ENCODE peak calls at places on chromosomes 4 and X, in six cellular contexts. O is GM10248; A is activated CD4-positive, alpha-beta T cell treated with anti-CD3 and anti-CD28 coated beads, Interleukin-2, amount 50 U/mL, for 1 hour; P is endodermal cell; J is RCC 7860; U is posterior cingulate gyrus. C is an unnamed sample.

GRCh38 chr4:1294424-1294823 is 4.7 kb downstream of the MAEA start:
- DNase-seq in O (no peak), A (no peak), P (peak), J (no peak), U (peak), C (no peak)

GRCh38 chr4:53622739-53623151 is 31.5 kb upstream of the LNX1 start:
- DNase-seq in O (no peak), A (no peak), P (no peak), J (no peak), U (no peak), C (peak)

GRCh38 chrX:46381630-46382029 is 163.6 kb downstream of the ZNF674 start:
- DNase-seq in O (no peak), A (peak), P (peak), J (no peak), U (no peak), C (peak)

GRCh38 chr4:19214591-19214990 is 1037.1 kb upstream of the SLIT2 start:
- DNase-seq in O (no peak), A (no peak), P (no peak), J (no peak), U (no peak), C (no peak)

GRCh38 chr4:148737071-148737470 is 294.9 kb upstream of the NR3C2 start:
- DNase-seq in O (no peak), A (no peak), P (no peak), J (no peak), U (no peak), C (no peak)

GRCh38 chr4:30386266-30386895 is 333.8 kb upstream of the PCDH7 start:
- DNase-seq in O (no peak), A (no peak), P (no peak), J (no peak), U (no peak), C (no peak)

GRCh38 chr4:42610941-42611340 is 46.0 kb downstream of the ATP8A1 start:
- DNase-seq in O (no peak), A (no peak), P (peak), J (no peak), U (no peak), C (no peak)

GRCh38 chr4:27368781-27369180 is 508.1 kb downstream of the STIM2 start:
- DNase-seq in O (no peak), A (no peak), P (no peak), J (no peak), U (no peak), C (no peak)

GRCh38 chr4:182560358-182560757 is 317.2 kb downstream of the TENM3 start:
- DNase-seq in O (no peak), A (no peak), P (peak), J (peak), U (no peak), C (peak)

GRCh38 chr4:176549161-176549865 is 229.5 kb downstream of the SPCS3 start:
- DNase-seq in O (no peak), A (no peak), P (no peak), J (peak), U (no peak), C (peak)

GRCh38 chr4:158159054-158159717 is 13.6 kb downstream of the GASK1B start:
- DNase-seq in O (no peak), A (no peak), P (no peak), J (peak), U (no peak), C (no peak)

GRCh38 chr4:159410076-159410777 is 307.3 kb downstream of the RAPGEF2 start:
- DNase-seq in O (no peak), A (no peak), P (no peak), J (peak), U (no peak), C (peak)

GRCh38 chr4:162458051-162458450 is 294.3 kb upstream of the FSTL5 start:
- DNase-seq in O (no peak), A (no peak), P (no peak), J (no peak), U (no peak), C (no peak)

GRCh38 chr4:11416071-11416766 is 12.5 kb downstream of the HS3ST1 start:
- DNase-seq in O (no peak), A (no peak), P (no peak), J (no peak), U (no peak), C (no peak)

GRCh38 chr4:37960679-37961078 is 481 bp downstream of the PTTG2 start:
- DNase-seq in O (no peak), A (no peak), P (no peak), J (no peak), U (no peak), C (no peak)

GRCh38 chr4:16158504-16158852 is 67.8 kb downstream of the TAPT1 start:
- DNase-seq in O (no peak), A (no peak), P (no peak), J (no peak), U (no peak), C (no peak)

GRCh38 chr4:151091047-151091446 is 8.4 kb upstream of the RPS3A start:
- DNase-seq in O (no peak), A (no peak), P (no peak), J (no peak), U (no peak), C (no peak)

GRCh38 chr4:126213996-126214395 is 899.2 kb downstream of the FAT4 start:
- DNase-seq in O (no peak), A (no peak), P (no peak), J (no peak), U (no peak), C (no peak)

GRCh38 chr4:68599150-68599549 is 23.0 kb upstream of the UGT2B17 start:
- DNase-seq in O (no peak), A (no peak), P (no peak), J (no peak), U (no peak), C (no peak)

GRCh38 chr4:29805871-29806480 is 914.2 kb upstream of the PCDH7 start:
- DNase-seq in O (no peak), A (no peak), P (no peak), J (no peak), U (no peak), C (no peak)

GRCh38 chrX:39936886-39937770 is 160.6 kb downstream of the BCOR start:
- DNase-seq in O (peak), A (peak), P (no peak), J (no peak), U (peak), C (no peak)

GRCh38 chrX:69896046-69896445 is 153.7 kb downstream of the AWAT2 start:
- DNase-seq in O (no peak), A (no peak), P (no peak), J (no peak), U (no peak), C (no peak)

GRCh38 chr4:145804134-145804533 is 124.2 kb downstream of the C4orf51 start:
- DNase-seq in O (no peak), A (no peak), P (no peak), J (peak), U (no peak), C (peak)

GRCh38 chr4:1462009-1462767 is 55.9 kb upstream of the NKX1-1 start:
- DNase-seq in O (no peak), A (no peak), P (no peak), J (no peak), U (no peak), C (no peak)

GRCh38 chr4:111630705-111631104 is 514.5 kb upstream of the FAM241A start:
- DNase-seq in O (no peak), A (no peak), P (no peak), J (no peak), U (no peak), C (peak)

C was measured in HFFc6.